ENCODE peak calls at places on chromosome 13, in seven cellular contexts. D is hepatocyte; B is CD8-positive, alpha-beta T cell; P is heart left ventricle; R is stomach; O is GM12865; M is OCI-LY7. Z is an unnamed sample.

GRCh38 chr13:108225440-108225839 is 7.2 kb downstream of the ABHD13 start:
- DNase-seq in D (no peak), B (no peak), P (no peak), R (no peak), O (peak; percentile 16), M (no peak), Z (no peak)

GRCh38 chr13:72290962-72291681 is 424.1 kb upstream of the DACH1 start:
- DNase-seq in D (no peak), B (no peak), P (no peak), R (no peak), O (no peak), M (no peak), Z (no peak)

GRCh38 chr13:43664700-43665191 is 122.0 kb downstream of the ENOX1 start:
- DNase-seq in D (peak; percentile 59), B (no peak), P (peak; percentile 18), R (peak; percentile 35), O (peak; percentile 26), M (no peak), Z (no peak)

GRCh38 chr13:113815151-113816058 is 48.5 kb downstream of the GAS6 start:
- DNase-seq in D (no peak), B (no peak), P (no peak), R (no peak), O (peak; percentile 66), M (peak; percentile 84), Z (no peak)

GRCh38 chr13:40345149-40345514 is 321.3 kb downstream of the FOXO1 start:
- DNase-seq in D (no peak), B (no peak), P (no peak), R (no peak), O (no peak), M (no peak), Z (peak; percentile 54)

GRCh38 chr13:106038752-106039151 is 496.7 kb downstream of the EFNB2 start:
- DNase-seq in D (no peak), B (no peak), P (no peak), R (no peak), O (no peak), M (no peak), Z (no peak)

GRCh38 chr13:96781141-96781540 is 213.1 kb downstream of the OXGR1 start:
- DNase-seq in D (no peak), B (no peak), P (no peak), R (no peak), O (no peak), M (no peak), Z (no peak)

GRCh38 chr13:31015207-31015606 is 82.8 kb downstream of the TEX26 start:
- DNase-seq in D (no peak), B (no peak), P (no peak), R (no peak), O (no peak), M (no peak), Z (no peak)

GRCh38 chr13:101942038-101942437 is 459.8 kb downstream of the FGF14 start:
- DNase-seq in D (peak; percentile 56), B (no peak), P (peak; percentile 23), R (no peak), O (peak; percentile 25), M (peak; percentile 4), Z (no peak)

GRCh38 chr13:32515246-32515645 is 23.3 kb downstream of the N4BP2L2 start:
- DNase-seq in D (no peak), B (no peak), P (no peak), R (no peak), O (no peak), M (no peak), Z (no peak)

GRCh38 chr13:108352599-108352998 is 83.1 kb downstream of the TNFSF13B start:
- DNase-seq in D (no peak), B (no peak), P (no peak), R (no peak), O (no peak), M (no peak), Z (no peak)

GRCh38 chr13:36298535-36299068 is 988 bp upstream of the CCDC169 start:
- DNase-seq in D (no peak), B (no peak), P (no peak), R (no peak), O (no peak), M (no peak), Z (no peak)

GRCh38 chr13:61339054-61339621 is 76.5 kb downstream of the PCDH20 start:
- DNase-seq in D (no peak), B (no peak), P (no peak), R (no peak), O (no peak), M (no peak), Z (no peak)

GRCh38 chr13:34124912-34125311 is 307.0 kb downstream of the RFC3 start:
- DNase-seq in D (no peak), B (no peak), P (no peak), R (no peak), O (no peak), M (no peak), Z (no peak)

GRCh38 chr13:46866150-46866549 is 30.7 kb downstream of the HTR2A start:
- DNase-seq in D (peak; percentile 82), B (no peak), P (peak; percentile 13), R (no peak), O (peak; percentile 49), M (peak; percentile 13), Z (peak; percentile 3)

GRCh38 chr13:24746618-24747247 is 17.2 kb upstream of the RNF17 start:
- DNase-seq in D (peak; percentile 39), B (no peak), P (no peak), R (no peak), O (peak; percentile 59), M (no peak), Z (no peak)

GRCh38 chr13:66748712-66749111 is 481.4 kb downstream of the PCDH9 start:
- DNase-seq in D (no peak), B (no peak), P (no peak), R (no peak), O (no peak), M (no peak), Z (no peak)

GRCh38 chr13:97435794-97436193 is 1.8 kb downstream of the RAP2A start:
- DNase-seq in D (no peak), B (no peak), P (no peak), R (no peak), O (peak; percentile 66), M (peak; percentile 2), Z (no peak)

GRCh38 chr13:108213946-108214345 is 1.4 kb downstream of the LIG4 start:
- DNase-seq in D (no peak), B (no peak), P (no peak), R (no peak), O (no peak), M (no peak), Z (no peak)

GRCh38 chr13:62251734-62252133 is 836.1 kb upstream of the PCDH20 start:
- DNase-seq in D (no peak), B (no peak), P (no peak), R (no peak), O (no peak), M (no peak), Z (no peak)

GRCh38 chr13:30107126-30107525 is 200.2 kb downstream of the KATNAL1 start:
- DNase-seq in D (no peak), B (no peak), P (no peak), R (no peak), O (no peak), M (no peak), Z (no peak)

GRCh38 chr13:110706570-110707378 is 858 bp upstream of the CARS2 start:
- DNase-seq in D (no peak), B (no peak), P (no peak), R (no peak), O (no peak), M (no peak), Z (no peak)
- H3K4me3 ChIP-seq in D (no peak overlapping the region), B (peak overlapping the region; percentile 74), P (peak overlapping the region; percentile 73), R (peak overlapping the region; percentile 87), O (peak overlapping the region; percentile 55), M (peak overlapping the region; percentile 95), Z (peak overlapping the region; percentile 43)

GRCh38 chr13:21075303-21076264 is 14.2 kb upstream of the LATS2 start:
- DNase-seq in D (peak; percentile 59), B (peak; percentile 22), P (peak; percentile 43), R (peak; percentile 34), O (peak; percentile 20), M (no peak), Z (no peak)
- TF ChIP-seq CTCF in D (no peak), B (no peak), P (no peak), R (no peak), O (no peak), M (no peak), Z (no peak)

GRCh38 chr13:51804295-51805172 is 571 bp upstream of the DHRS12 start:
- DNase-seq in D (peak; percentile 32), B (peak; percentile 54), P (peak; percentile 47), R (peak; percentile 42), O (peak; percentile 31), M (no peak), Z (no peak)

GRCh38 chr13:51803422-51804294 is at the start of gene DHRS12:
- DNase-seq in D (peak; percentile 96), B (peak; percentile 92), P (peak; percentile 94), R (peak; percentile 93), O (peak; percentile 91), M (peak; percentile 92), Z (peak; percentile 85)

GRCh38 chr13:51803018-51803417 is 945 bp downstream of the DHRS12 start:
- DNase-seq in D (no peak), B (no peak), P (no peak), R (no peak), O (peak; percentile 17), M (no peak), Z (no peak)

GRCh38 chr13:51801631-51802099 is 2.3 kb downstream of the DHRS12 start:
- DNase-seq in D (no peak), B (no peak), P (peak; percentile 81), R (peak; percentile 92), O (no peak), M (no peak), Z (peak; percentile 53)

DNA sequence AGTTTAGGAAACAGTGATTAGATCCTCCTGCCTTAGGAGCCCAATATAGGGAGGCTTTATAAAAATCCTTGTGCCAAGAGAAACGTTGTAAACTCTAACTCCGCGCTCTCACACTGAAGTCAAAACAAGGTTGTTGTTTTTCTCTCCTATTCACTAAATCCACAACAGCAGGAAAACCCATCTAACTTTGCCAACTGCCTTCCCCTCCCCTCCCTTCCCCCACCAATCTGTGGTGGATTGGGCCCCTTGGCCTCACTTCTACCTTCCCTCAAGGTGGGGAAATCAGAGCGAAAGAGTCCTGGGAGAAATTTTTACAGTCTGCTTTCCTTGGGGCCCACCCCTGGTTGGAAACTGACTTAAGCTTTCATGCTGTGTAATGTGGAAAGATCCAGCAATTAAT is 1.4 kb downstream of the DHRS12 start:
- DNase-seq in D (no peak), B (no peak), P (no peak), R (no peak), O (no peak), M (no peak), Z (no peak)
- H3K4me3 ChIP-seq in D (no peak overlapping the region), B (peak overlapping the region; percentile 79), P (peak overlapping the region; percentile 70), R (peak overlapping the region; percentile 63), O (peak overlapping the region; percentile 84), M (peak overlapping the region; percentile 84), Z (no peak overlapping the region)

DNA sequence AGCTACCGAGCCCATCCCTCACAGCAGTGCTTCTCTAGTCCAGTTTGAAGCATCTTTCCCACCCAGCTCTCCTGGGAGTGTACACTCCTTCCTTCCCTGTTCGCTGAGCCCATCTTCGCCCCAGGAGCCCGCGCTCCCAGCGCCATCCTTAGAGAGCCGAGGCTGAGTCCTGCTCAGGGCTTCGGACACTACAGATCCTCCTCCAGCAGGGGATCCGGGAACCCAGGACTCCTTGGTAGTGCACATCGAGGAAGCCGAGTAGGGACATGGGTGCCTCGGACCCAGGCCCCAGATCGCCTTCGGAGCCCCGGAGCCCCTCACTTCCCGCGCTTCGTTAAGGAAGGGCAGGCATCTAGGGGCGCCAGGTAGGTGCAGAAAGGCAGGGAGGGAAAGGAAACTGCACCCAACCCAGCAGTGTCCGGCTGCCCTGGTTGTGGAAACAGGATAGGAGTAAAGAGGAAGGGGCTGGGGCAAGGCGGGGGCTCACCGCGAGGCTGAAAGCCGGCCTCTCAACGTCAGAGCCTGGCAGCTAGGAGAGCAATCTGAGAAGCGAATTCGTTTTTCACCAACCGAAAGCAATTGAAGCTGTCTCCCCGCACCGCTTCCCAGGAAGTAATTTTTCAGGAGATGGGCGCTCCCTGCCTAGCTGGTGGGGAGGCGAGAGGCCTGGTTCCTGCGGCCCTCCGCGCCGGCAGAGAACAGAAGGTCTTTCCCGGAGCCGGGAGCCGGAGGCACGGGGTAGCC is 1.0 kb downstream of the PDX1 start:
- DNase-seq in D (no peak), B (no peak), P (no peak), R (no peak), O (no peak), M (no peak), Z (no peak)
- TF ChIP-seq CTCF in D (no peak), B (no peak), P (no peak), R (no peak), O (no peak), M (no peak), Z (no peak)

Z was measured in gastrocnemius medialis.